ENCODE peak calls at places on chromosomes 5 and 9, in nine cellular contexts. K is GM23338, M is GM20000, G is neural crest cell, P is H9, O is IMR-90, Y is RWPE1, I is ascending aorta, B is Calu3. Z is an unnamed sample.

GRCh38 chr9:83649080-83649479 is 26.1 kb downstream of the IDNK start:
- DNase-seq in K (peak; percentile 84), M (peak; percentile 68), G (peak; percentile 55), P (peak; percentile 82), O (peak; percentile 28), Y (peak; percentile 73), I (peak; percentile 74), B (peak; percentile 73), Z (peak; percentile 68)

GRCh38 chr5:154526231-154527226 is 48.5 kb upstream of the HAND1 start:
- DNase-seq in K (no peak), M (no peak), G (no peak), P (no peak), O (no peak), Y (no peak), I (no peak), B (no peak), Z (no peak)

GRCh38 chr5:142924135-142924883 is 154.1 kb downstream of the ARHGAP26 start:
- DNase-seq in K (no peak), M (peak; percentile 15), G (no peak), P (no peak), O (peak; percentile 52), Y (peak; percentile 26), I (no peak), B (no peak), Z (no peak)

GRCh38 chr5:59390074-59390659 is 503.4 kb downstream of the PDE4D start:
- DNase-seq in K (peak; percentile 56), M (no peak), G (peak; percentile 42), P (no peak), O (peak; percentile 20), Y (no peak), I (no peak), B (peak; percentile 20), Z (peak; percentile 20)

GRCh38 chr5:116842514-116842924 is 267.9 kb upstream of the SEMA6A start:
- DNase-seq in K (no peak), M (no peak), G (no peak), P (no peak), O (no peak), Y (no peak), I (no peak), B (no peak), Z (no peak)

GRCh38 chr9:20351715-20352114 is 270.6 kb downstream of the MLLT3 start:
- DNase-seq in K (no peak), M (no peak), G (no peak), P (no peak), O (no peak), Y (no peak), I (no peak), B (no peak), Z (no peak)

GRCh38 chr5:59322058-59322457 is 571.5 kb downstream of the PDE4D start:
- DNase-seq in K (no peak), M (no peak), G (no peak), P (no peak), O (no peak), Y (no peak), I (no peak), B (no peak), Z (no peak)

GRCh38 chr5:131288328-131288727 is 24.5 kb downstream of the CDC42SE2 start:
- DNase-seq in K (no peak), M (no peak), G (no peak), P (no peak), O (no peak), Y (no peak), I (no peak), B (no peak), Z (no peak)

GRCh38 chr9:137306546-137307254 is 4.6 kb upstream of the NRARP start:
- DNase-seq in K (no peak), M (no peak), G (no peak), P (peak; percentile 33), O (no peak), Y (no peak), I (peak; percentile 62), B (no peak), Z (no peak)

GRCh38 chr9:114372971-114373591 is 14.7 kb downstream of the AKNA start:
- DNase-seq in K (no peak), M (peak; percentile 82), G (no peak), P (no peak), O (no peak), Y (no peak), I (peak; percentile 84), B (no peak), Z (no peak)

GRCh38 chr5:3994635-3995034 is 399.0 kb downstream of the IRX1 start:
- DNase-seq in K (no peak), M (no peak), G (no peak), P (no peak), O (no peak), Y (no peak), I (no peak), B (no peak), Z (no peak)

GRCh38 chr5:32059779-32060178 is 114.3 kb downstream of the GOLPH3 start:
- DNase-seq in K (no peak), M (no peak), G (no peak), P (no peak), O (no peak), Y (peak; percentile 85), I (no peak), B (peak; percentile 13), Z (no peak)

GRCh38 chr5:32055891-32056866 is 117.9 kb downstream of the GOLPH3 start:
- DNase-seq in K (no peak), M (no peak), G (no peak), P (no peak), O (no peak), Y (no peak), I (no peak), B (no peak), Z (no peak)

GRCh38 chr5:32058101-32058500 is 116.0 kb downstream of the GOLPH3 start:
- DNase-seq in K (no peak), M (no peak), G (no peak), P (no peak), O (no peak), Y (no peak), I (no peak), B (no peak), Z (no peak)

GRCh38 chr5:32061236-32061635 is 112.9 kb downstream of the GOLPH3 start:
- DNase-seq in K (no peak), M (no peak), G (no peak), P (no peak), O (no peak), Y (no peak), I (no peak), B (no peak), Z (no peak)

GRCh38 chr5:32057157-32058096 is 116.7 kb downstream of the GOLPH3 start:
- DNase-seq in K (peak; percentile 56), M (no peak), G (no peak), P (no peak), O (no peak), Y (no peak), I (no peak), B (no peak), Z (no peak)
- TF ChIP-seq CTCF in K (no peak), M (no peak), G (peak; percentile 55), P (peak; percentile 51), O (peak; percentile 19), Y (peak; percentile 29), I (no peak), B (no peak), Z (peak; percentile 18)

GRCh38 chr5:69006030-69006429 is 87.8 kb upstream of the SLC30A5 start:
- DNase-seq in K (no peak), M (no peak), G (no peak), P (no peak), O (no peak), Y (no peak), I (no peak), B (no peak), Z (no peak)
- TF ChIP-seq CTCF in K (no peak), M (no peak), G (no peak), P (no peak), O (no peak), Y (no peak), I (no peak), B (no peak), Z (no peak)

GRCh38 chr5:72402959-72403628 is 82.9 kb downstream of the PTCD2 start:
- DNase-seq in K (peak; percentile 57), M (no peak), G (no peak), P (peak; percentile 38), O (no peak), Y (no peak), I (peak; percentile 88), B (peak; percentile 5), Z (no peak)
- TF ChIP-seq CTCF in K (peak; percentile 75), M (peak; percentile 5), G (peak; percentile 36), P (peak; percentile 73), O (peak; percentile 36), Y (peak; percentile 12), I (no peak), B (peak; percentile 23), Z (peak; percentile 20)

GRCh38 chr9:78021692-78022091 is 9.9 kb downstream of the GNAQ start:
- DNase-seq in K (peak; percentile 41), M (no peak), G (no peak), P (no peak), O (no peak), Y (no peak), I (no peak), B (no peak), Z (no peak)
- TF ChIP-seq CTCF in K (no peak), M (no peak), G (no peak), P (no peak), O (no peak), Y (no peak), I (no peak), B (no peak), Z (no peak)

GRCh38 chr5:76946090-76946489 is 6.8 kb upstream of the CRHBP start:
- DNase-seq in K (no peak), M (no peak), G (no peak), P (no peak), O (no peak), Y (no peak), I (no peak), B (no peak), Z (no peak)

GRCh38 chr5:76943006-76943405 is 9.8 kb upstream of the CRHBP start:
- DNase-seq in K (no peak), M (no peak), G (no peak), P (no peak), O (no peak), Y (no peak), I (no peak), B (no peak), Z (no peak)

GRCh38 chr5:76941000-76941399 is 11.8 kb upstream of the CRHBP start:
- DNase-seq in K (no peak), M (no peak), G (no peak), P (no peak), O (no peak), Y (no peak), I (no peak), B (no peak), Z (no peak)

GRCh38 chr5:76944638-76945037 is 8.2 kb upstream of the CRHBP start:
- DNase-seq in K (no peak), M (no peak), G (no peak), P (no peak), O (peak; percentile 19), Y (no peak), I (no peak), B (no peak), Z (no peak)

DNA sequence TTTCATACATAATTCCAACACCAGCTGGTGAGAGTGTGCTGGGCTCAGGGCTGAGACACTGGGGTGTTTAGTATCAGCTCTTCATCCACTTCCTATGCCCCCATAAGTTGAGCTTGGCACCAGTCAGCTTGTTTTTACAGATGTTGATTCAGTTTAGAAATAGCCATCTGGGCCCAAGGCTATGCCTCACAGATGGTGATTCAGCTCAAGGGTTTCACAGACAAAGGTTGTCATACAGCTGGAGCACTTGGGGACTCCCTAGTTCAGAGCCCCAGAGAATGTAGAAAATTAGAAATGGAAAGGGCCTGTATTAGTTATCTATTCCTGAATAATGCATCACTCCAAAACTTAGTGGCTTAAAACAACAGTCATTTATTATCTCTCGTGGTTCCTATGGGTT is 10.3 kb upstream of the CRHBP start:
- DNase-seq in K (no peak), M (no peak), G (no peak), P (no peak), O (peak; percentile 81), Y (no peak), I (no peak), B (no peak), Z (no peak)
- TF ChIP-seq CTCF in K (no peak), M (no peak), G (no peak), P (no peak), O (no peak), Y (no peak), I (no peak), B (no peak), Z (no peak)

Z was measured in nephron progenitor cell.